ENCODE peak calls at places on chromosomes 2 and 18, in five cellular contexts. One of them, this sample, is unnamed.

GRCh38 chr18:63152791-63153190 is 166.8 kb downstream of the BCL2 start:
- DNase-seq in NCI-H2171: no peak
- DNase-seq in activated T-helper 1 cell treated with anti-CD3 and anti-CD28 coated beads, Interleukin-2, amount 50 U/mL, for 16 hours: no peak
- DNase-seq in ureter: no peak
- DNase-seq in activated CD4-positive, alpha-beta T cell treated with anti-CD3 and anti-CD28 coated beads, Interleukin-2, amount 50 U/mL, for 48 hours: peak; percentile 64
- DNase-seq in this sample: no peak

GRCh38 chr18:45688834-45689233 is 35.1 kb upstream of the SLC14A1 start:
- DNase-seq in NCI-H2171: peak; percentile 85
- DNase-seq in activated T-helper 1 cell treated with anti-CD3 and anti-CD28 coated beads, Interleukin-2, amount 50 U/mL, for 16 hours: peak; percentile 23
- DNase-seq in ureter: no peak
- DNase-seq in activated CD4-positive, alpha-beta T cell treated with anti-CD3 and anti-CD28 coated beads, Interleukin-2, amount 50 U/mL, for 48 hours: peak; percentile 71
- DNase-seq in this sample: peak; percentile 24

GRCh38 chr2:217746741-217747287 is 256.0 kb downstream of the TNS1 start:
- DNase-seq in NCI-H2171: no peak
- DNase-seq in activated T-helper 1 cell treated with anti-CD3 and anti-CD28 coated beads, Interleukin-2, amount 50 U/mL, for 16 hours: no peak
- DNase-seq in ureter: peak; percentile 15
- DNase-seq in activated CD4-positive, alpha-beta T cell treated with anti-CD3 and anti-CD28 coated beads, Interleukin-2, amount 50 U/mL, for 48 hours: no peak
- DNase-seq in this sample: no peak

GRCh38 chr2:55120634-55121359 is 70.5 kb upstream of the RTN4 start:
- DNase-seq in NCI-H2171: peak; percentile 70
- DNase-seq in activated T-helper 1 cell treated with anti-CD3 and anti-CD28 coated beads, Interleukin-2, amount 50 U/mL, for 16 hours: no peak
- DNase-seq in ureter: no peak
- DNase-seq in activated CD4-positive, alpha-beta T cell treated with anti-CD3 and anti-CD28 coated beads, Interleukin-2, amount 50 U/mL, for 48 hours: no peak
- DNase-seq in this sample: no peak

GRCh38 chr2:207772844-207773205 is 3.1 kb upstream of the FZD5 start:
- DNase-seq in NCI-H2171: no peak
- DNase-seq in activated T-helper 1 cell treated with anti-CD3 and anti-CD28 coated beads, Interleukin-2, amount 50 U/mL, for 16 hours: no peak
- DNase-seq in ureter: no peak
- DNase-seq in activated CD4-positive, alpha-beta T cell treated with anti-CD3 and anti-CD28 coated beads, Interleukin-2, amount 50 U/mL, for 48 hours: no peak
- DNase-seq in this sample: peak; percentile 54

GRCh38 chr18:59783138-59783537 is 85.9 kb upstream of the CCBE1 start:
- DNase-seq in NCI-H2171: peak; percentile 65
- DNase-seq in activated T-helper 1 cell treated with anti-CD3 and anti-CD28 coated beads, Interleukin-2, amount 50 U/mL, for 16 hours: no peak
- DNase-seq in ureter: no peak
- DNase-seq in activated CD4-positive, alpha-beta T cell treated with anti-CD3 and anti-CD28 coated beads, Interleukin-2, amount 50 U/mL, for 48 hours: peak; percentile 23
- DNase-seq in this sample: no peak

GRCh38 chr2:84077504-84077903 is 381.6 kb downstream of the SUCLG1 start:
- DNase-seq in NCI-H2171: no peak
- DNase-seq in activated T-helper 1 cell treated with anti-CD3 and anti-CD28 coated beads, Interleukin-2, amount 50 U/mL, for 16 hours: no peak
- DNase-seq in ureter: no peak
- DNase-seq in activated CD4-positive, alpha-beta T cell treated with anti-CD3 and anti-CD28 coated beads, Interleukin-2, amount 50 U/mL, for 48 hours: peak; percentile 3
- DNase-seq in this sample: no peak

GRCh38 chr2:240523451-240524281 is 34.1 kb downstream of the ANKMY1 start:
- DNase-seq in NCI-H2171: no peak
- DNase-seq in activated T-helper 1 cell treated with anti-CD3 and anti-CD28 coated beads, Interleukin-2, amount 50 U/mL, for 16 hours: no peak
- DNase-seq in ureter: no peak
- DNase-seq in activated CD4-positive, alpha-beta T cell treated with anti-CD3 and anti-CD28 coated beads, Interleukin-2, amount 50 U/mL, for 48 hours: no peak
- DNase-seq in this sample: peak; percentile 65

GRCh38 chr18:62880034-62880433 is 164.7 kb downstream of the PHLPP1 start:
- DNase-seq in NCI-H2171: no peak
- DNase-seq in activated T-helper 1 cell treated with anti-CD3 and anti-CD28 coated beads, Interleukin-2, amount 50 U/mL, for 16 hours: no peak
- DNase-seq in ureter: no peak
- DNase-seq in activated CD4-positive, alpha-beta T cell treated with anti-CD3 and anti-CD28 coated beads, Interleukin-2, amount 50 U/mL, for 48 hours: no peak
- DNase-seq in this sample: no peak

GRCh38 chr2:221423212-221423804 is 148.8 kb downstream of the EPHA4 start:
- DNase-seq in NCI-H2171: no peak
- DNase-seq in activated T-helper 1 cell treated with anti-CD3 and anti-CD28 coated beads, Interleukin-2, amount 50 U/mL, for 16 hours: no peak
- DNase-seq in ureter: no peak
- DNase-seq in activated CD4-positive, alpha-beta T cell treated with anti-CD3 and anti-CD28 coated beads, Interleukin-2, amount 50 U/mL, for 48 hours: no peak
- DNase-seq in this sample: no peak

GRCh38 chr2:129233751-129234406 is 745.6 kb upstream of the RAB6C start:
- DNase-seq in NCI-H2171: no peak
- DNase-seq in activated T-helper 1 cell treated with anti-CD3 and anti-CD28 coated beads, Interleukin-2, amount 50 U/mL, for 16 hours: no peak
- DNase-seq in ureter: no peak
- DNase-seq in activated CD4-positive, alpha-beta T cell treated with anti-CD3 and anti-CD28 coated beads, Interleukin-2, amount 50 U/mL, for 48 hours: no peak
- DNase-seq in this sample: no peak

GRCh38 chr18:57845468-57846103 is 42.5 kb upstream of the ATP8B1 start:
- DNase-seq in NCI-H2171: no peak
- DNase-seq in activated T-helper 1 cell treated with anti-CD3 and anti-CD28 coated beads, Interleukin-2, amount 50 U/mL, for 16 hours: no peak
- DNase-seq in ureter: no peak
- DNase-seq in activated CD4-positive, alpha-beta T cell treated with anti-CD3 and anti-CD28 coated beads, Interleukin-2, amount 50 U/mL, for 48 hours: no peak
- DNase-seq in this sample: no peak

GRCh38 chr2:177716484-177716883 is 323.9 kb downstream of the AGPS start:
- DNase-seq in NCI-H2171: no peak
- DNase-seq in activated T-helper 1 cell treated with anti-CD3 and anti-CD28 coated beads, Interleukin-2, amount 50 U/mL, for 16 hours: no peak
- DNase-seq in ureter: no peak
- DNase-seq in activated CD4-positive, alpha-beta T cell treated with anti-CD3 and anti-CD28 coated beads, Interleukin-2, amount 50 U/mL, for 48 hours: no peak
- DNase-seq in this sample: no peak